ENCODE peak calls at places on chromosome 12, in seven cellular contexts. One of them, this sample, is unnamed.

GRCh38 chr12:44405267-44405666 is 470.8 kb downstream of the NELL2 start:
- DNase-seq in mesendoderm: peak; percentile 36
- DNase-seq in CD8-positive, alpha-beta T cell: no peak
- DNase-seq in IMR-90: no peak
- DNase-seq in heart right ventricle: no peak
- DNase-seq in fibroblast of lung: no peak
- DNase-seq in adipocyte: no peak
- DNase-seq in this sample: peak; percentile 14

GRCh38 chr12:108734200-108734906 is 3.0 kb upstream of the CORO1C start:
- DNase-seq in mesendoderm: peak; percentile 37
- DNase-seq in CD8-positive, alpha-beta T cell: no peak
- DNase-seq in IMR-90: peak; percentile 97
- DNase-seq in heart right ventricle: no peak
- DNase-seq in fibroblast of lung: peak; percentile 86
- DNase-seq in adipocyte: peak; percentile 79
- DNase-seq in this sample: no peak

GRCh38 chr12:32134144-32134888 is 27.7 kb downstream of the BICD1 start:
- DNase-seq in mesendoderm: no peak
- DNase-seq in CD8-positive, alpha-beta T cell: peak; percentile 56
- DNase-seq in IMR-90: peak; percentile 83
- DNase-seq in heart right ventricle: no peak
- DNase-seq in fibroblast of lung: peak; percentile 22
- DNase-seq in adipocyte: no peak
- DNase-seq in this sample: no peak

GRCh38 chr12:69099201-69099837 is 140.1 kb upstream of the CPSF6 start:
- DNase-seq in mesendoderm: peak; percentile 25
- DNase-seq in CD8-positive, alpha-beta T cell: no peak
- DNase-seq in IMR-90: no peak
- DNase-seq in heart right ventricle: no peak
- DNase-seq in fibroblast of lung: no peak
- DNase-seq in adipocyte: no peak
- DNase-seq in this sample: peak; percentile 26

GRCh38 chr12:53670308-53670707 is 5.6 kb downstream of the ATP5MC2 start:
- DNase-seq in mesendoderm: no peak
- DNase-seq in CD8-positive, alpha-beta T cell: no peak
- DNase-seq in IMR-90: no peak
- DNase-seq in heart right ventricle: no peak
- DNase-seq in fibroblast of lung: no peak
- DNase-seq in adipocyte: no peak
- DNase-seq in this sample: no peak

GRCh38 chr12:124675881-124676688 is 108.7 kb upstream of the NCOR2 start:
- DNase-seq in mesendoderm: no peak
- DNase-seq in CD8-positive, alpha-beta T cell: no peak
- DNase-seq in IMR-90: peak; percentile 71
- DNase-seq in heart right ventricle: no peak
- DNase-seq in fibroblast of lung: peak; percentile 63
- DNase-seq in adipocyte: peak; percentile 22
- DNase-seq in this sample: peak; percentile 61

GRCh38 chr12:101570022-101570421 is 24.7 kb upstream of the MYBPC1 start:
- DNase-seq in mesendoderm: peak; percentile 87
- DNase-seq in CD8-positive, alpha-beta T cell: no peak
- DNase-seq in IMR-90: peak; percentile 63
- DNase-seq in heart right ventricle: no peak
- DNase-seq in fibroblast of lung: peak; percentile 62
- DNase-seq in adipocyte: peak; percentile 68
- DNase-seq in this sample: no peak

GRCh38 chr12:15122349-15122748 is 98.9 kb downstream of the RERG start:
- DNase-seq in mesendoderm: no peak
- DNase-seq in CD8-positive, alpha-beta T cell: no peak
- DNase-seq in IMR-90: no peak
- DNase-seq in heart right ventricle: peak; percentile 30
- DNase-seq in fibroblast of lung: no peak
- DNase-seq in adipocyte: no peak
- DNase-seq in this sample: no peak

GRCh38 chr12:65930114-65930828 is 106.0 kb downstream of the HMGA2 start:
- DNase-seq in mesendoderm: no peak
- DNase-seq in CD8-positive, alpha-beta T cell: no peak
- DNase-seq in IMR-90: no peak
- DNase-seq in heart right ventricle: no peak
- DNase-seq in fibroblast of lung: no peak
- DNase-seq in adipocyte: no peak
- DNase-seq in this sample: no peak

GRCh38 chr12:65495233-65495632 is 216.8 kb downstream of the MSRB3 start:
- DNase-seq in mesendoderm: peak; percentile 78
- DNase-seq in CD8-positive, alpha-beta T cell: no peak
- DNase-seq in IMR-90: peak; percentile 88
- DNase-seq in heart right ventricle: no peak
- DNase-seq in fibroblast of lung: peak; percentile 38
- DNase-seq in adipocyte: peak; percentile 38
- DNase-seq in this sample: no peak

GRCh38 chr12:92331383-92331782 is 185.7 kb upstream of the BTG1 start:
- DNase-seq in mesendoderm: peak; percentile 13
- DNase-seq in CD8-positive, alpha-beta T cell: no peak
- DNase-seq in IMR-90: no peak
- DNase-seq in heart right ventricle: no peak
- DNase-seq in fibroblast of lung: no peak
- DNase-seq in adipocyte: no peak
- DNase-seq in this sample: no peak

GRCh38 chr12:6249580-6249979 is 49.4 kb downstream of the CD9 start:
- DNase-seq in mesendoderm: no peak
- DNase-seq in CD8-positive, alpha-beta T cell: no peak
- DNase-seq in IMR-90: no peak
- DNase-seq in heart right ventricle: no peak
- DNase-seq in fibroblast of lung: no peak
- DNase-seq in adipocyte: no peak
- DNase-seq in this sample: no peak

GRCh38 chr12:78248321-78248720 is 417.6 kb downstream of the NAV3 start:
- DNase-seq in mesendoderm: no peak
- DNase-seq in CD8-positive, alpha-beta T cell: no peak
- DNase-seq in IMR-90: no peak
- DNase-seq in heart right ventricle: no peak
- DNase-seq in fibroblast of lung: no peak
- DNase-seq in adipocyte: peak; percentile 57
- DNase-seq in this sample: no peak

GRCh38 chr12:52004042-52004648 is 2.6 kb upstream of the TAMALIN start:
- DNase-seq in mesendoderm: peak; percentile 83
- DNase-seq in CD8-positive, alpha-beta T cell: no peak
- DNase-seq in IMR-90: peak; percentile 55
- DNase-seq in heart right ventricle: peak; percentile 63
- DNase-seq in fibroblast of lung: peak; percentile 70
- DNase-seq in adipocyte: peak; percentile 79
- DNase-seq in this sample: peak; percentile 90

GRCh38 chr12:30286345-30286926 is 409.2 kb downstream of the IPO8 start:
- DNase-seq in mesendoderm: peak; percentile 55
- DNase-seq in CD8-positive, alpha-beta T cell: no peak
- DNase-seq in IMR-90: peak; percentile 42
- DNase-seq in heart right ventricle: no peak
- DNase-seq in fibroblast of lung: peak; percentile 68
- DNase-seq in adipocyte: peak; percentile 77
- DNase-seq in this sample: peak; percentile 36

GRCh38 chr12:65962921-65963883 is 138.9 kb downstream of the HMGA2 start:
- DNase-seq in mesendoderm: peak; percentile 74
- DNase-seq in CD8-positive, alpha-beta T cell: no peak
- DNase-seq in IMR-90: no peak
- DNase-seq in heart right ventricle: no peak
- DNase-seq in fibroblast of lung: no peak
- DNase-seq in adipocyte: no peak
- DNase-seq in this sample: peak; percentile 30

GRCh38 chr12:43277630-43278267 is 274.3 kb downstream of the ADAMTS20 start:
- DNase-seq in mesendoderm: peak; percentile 42
- DNase-seq in CD8-positive, alpha-beta T cell: no peak
- DNase-seq in IMR-90: peak; percentile 84
- DNase-seq in heart right ventricle: no peak
- DNase-seq in fibroblast of lung: peak; percentile 40
- DNase-seq in adipocyte: peak; percentile 32
- DNase-seq in this sample: no peak

DNA sequence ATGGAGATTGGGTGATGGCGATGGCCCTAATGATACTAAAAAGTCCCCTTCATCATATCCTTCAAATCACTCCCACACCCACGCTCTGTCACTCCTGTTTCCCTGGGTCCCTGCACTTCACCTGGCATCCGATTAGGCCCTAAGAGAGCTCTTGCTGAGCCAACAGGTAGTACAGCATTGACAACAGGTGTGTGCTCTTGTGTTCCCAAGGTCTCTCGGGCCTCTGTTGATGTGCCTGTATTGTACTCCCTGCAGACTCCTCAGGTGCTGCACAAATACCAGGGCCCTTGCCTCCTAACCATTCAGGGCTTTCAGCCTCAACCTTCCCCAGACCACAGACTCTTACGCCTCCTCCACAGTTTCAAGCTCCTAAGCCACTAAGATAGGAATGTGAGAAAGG is 25.8 kb upstream of the VDR start:
- DNase-seq in mesendoderm: no peak
- DNase-seq in CD8-positive, alpha-beta T cell: no peak
- DNase-seq in IMR-90: no peak
- DNase-seq in heart right ventricle: no peak
- DNase-seq in fibroblast of lung: no peak
- DNase-seq in adipocyte: no peak
- DNase-seq in this sample: no peak
- H3K27me3 ChIP-seq in mesendoderm: peaks cover 3% of the 10 kb centered on the region
- H3K27me3 ChIP-seq in CD8-positive, alpha-beta T cell: no peaks in the 10 kb centered on the region
- H3K27me3 ChIP-seq in IMR-90: peaks cover 57% of the 10 kb centered on the region
- H3K27me3 ChIP-seq in heart right ventricle: no peaks in the 10 kb centered on the region
- H3K27me3 ChIP-seq in fibroblast of lung: peaks cover 41% of the 10 kb centered on the region
- H3K27me3 ChIP-seq in adipocyte: peaks cover 44% of the 10 kb centered on the region
- H3K27me3 ChIP-seq in this sample: peaks cover 2% of the 10 kb centered on the region

GRCh38 chr12:25552681-25553080 is 402 bp downstream of the LMNTD1 start:
- DNase-seq in mesendoderm: no peak
- DNase-seq in CD8-positive, alpha-beta T cell: no peak
- DNase-seq in IMR-90: peak; percentile 90
- DNase-seq in heart right ventricle: no peak
- DNase-seq in fibroblast of lung: no peak
- DNase-seq in adipocyte: peak; percentile 70
- DNase-seq in this sample: no peak

GRCh38 chr12:25556136-25556535 is 3.1 kb upstream of the LMNTD1 start:
- DNase-seq in mesendoderm: no peak
- DNase-seq in CD8-positive, alpha-beta T cell: no peak
- DNase-seq in IMR-90: no peak
- DNase-seq in heart right ventricle: no peak
- DNase-seq in fibroblast of lung: no peak
- DNase-seq in adipocyte: no peak
- DNase-seq in this sample: no peak

GRCh38 chr12:25557830-25558436 is 4.8 kb upstream of the LMNTD1 start:
- DNase-seq in mesendoderm: peak; percentile 54
- DNase-seq in CD8-positive, alpha-beta T cell: no peak
- DNase-seq in IMR-90: peak; percentile 43
- DNase-seq in heart right ventricle: no peak
- DNase-seq in fibroblast of lung: peak; percentile 73
- DNase-seq in adipocyte: peak; percentile 85
- DNase-seq in this sample: peak; percentile 19

GRCh38 chr12:25553083-25553482 is at the start of gene LMNTD1:
- DNase-seq in mesendoderm: no peak
- DNase-seq in CD8-positive, alpha-beta T cell: no peak
- DNase-seq in IMR-90: peak; percentile 89
- DNase-seq in heart right ventricle: no peak
- DNase-seq in fibroblast of lung: peak; percentile 70
- DNase-seq in adipocyte: peak; percentile 74
- DNase-seq in this sample: no peak

GRCh38 chr12:25558566-25558965 is 5.5 kb upstream of the LMNTD1 start:
- DNase-seq in mesendoderm: no peak
- DNase-seq in CD8-positive, alpha-beta T cell: no peak
- DNase-seq in IMR-90: peak; percentile 51
- DNase-seq in heart right ventricle: no peak
- DNase-seq in fibroblast of lung: no peak
- DNase-seq in adipocyte: no peak
- DNase-seq in this sample: no peak
- H3K36me3 ChIP-seq in mesendoderm: no peaks in the 10 kb centered on the region
- H3K36me3 ChIP-seq in CD8-positive, alpha-beta T cell: no peaks in the 10 kb centered on the region
- H3K36me3 ChIP-seq in IMR-90: no peaks in the 10 kb centered on the region
- H3K36me3 ChIP-seq in heart right ventricle: no peaks in the 10 kb centered on the region
- H3K36me3 ChIP-seq in fibroblast of lung: no peaks in the 10 kb centered on the region
- H3K36me3 ChIP-seq in adipocyte: no peaks in the 10 kb centered on the region
- H3K36me3 ChIP-seq in this sample: no peaks in the 10 kb centered on the region

DNA sequence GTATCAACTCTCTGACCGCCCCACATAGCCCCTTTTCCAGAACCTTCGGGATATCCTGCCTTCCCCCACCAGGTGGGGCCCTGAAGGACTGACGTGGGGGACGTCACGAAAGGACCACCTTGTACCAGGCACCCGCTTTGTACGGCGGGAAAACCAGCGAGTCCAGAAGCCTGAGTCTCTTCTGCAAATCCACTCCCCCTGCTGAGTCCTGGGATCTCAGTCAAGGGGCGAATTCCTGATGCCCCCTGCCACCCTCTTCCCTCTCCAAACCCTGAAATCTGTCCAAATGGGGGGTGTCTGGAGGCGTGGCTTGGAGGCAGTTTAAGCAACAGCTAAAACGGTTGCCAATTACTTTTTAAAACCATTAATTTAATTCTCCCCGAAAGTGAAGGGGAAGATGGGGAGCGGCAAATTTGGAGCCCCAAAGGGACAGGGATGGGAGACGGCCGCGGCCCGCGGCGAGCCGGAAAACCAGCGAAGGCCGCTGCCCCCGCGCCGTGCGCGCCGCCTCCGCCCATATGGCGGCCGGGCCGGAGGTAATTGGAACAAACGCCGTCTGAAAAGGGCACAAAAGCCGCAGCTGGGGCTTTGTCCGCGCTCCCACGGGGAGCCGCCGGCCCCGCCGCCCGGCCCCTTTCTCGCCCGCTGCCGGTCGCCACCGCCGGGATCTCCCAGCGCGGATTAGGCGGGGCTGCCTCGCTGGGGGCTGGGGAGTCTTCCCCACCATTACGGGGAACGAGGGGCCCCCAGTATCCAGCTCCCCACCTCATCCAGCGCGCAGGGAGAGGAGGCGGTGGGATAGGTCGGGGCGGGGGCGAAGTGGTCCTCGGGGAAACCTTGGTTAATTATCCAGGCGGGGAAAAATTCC is 6.6 kb downstream of the LHX5 start:
- DNase-seq in mesendoderm: no peak
- DNase-seq in CD8-positive, alpha-beta T cell: no peak
- DNase-seq in IMR-90: no peak
- DNase-seq in heart right ventricle: no peak
- DNase-seq in fibroblast of lung: no peak
- DNase-seq in adipocyte: no peak
- DNase-seq in this sample: peak; percentile 69
- H3K27me3 ChIP-seq in mesendoderm: peaks cover 72% of the 10 kb centered on the region
- H3K27me3 ChIP-seq in CD8-positive, alpha-beta T cell: peaks cover 37% of the 10 kb centered on the region
- H3K27me3 ChIP-seq in IMR-90: peaks cover 84% of the 10 kb centered on the region
- H3K27me3 ChIP-seq in heart right ventricle: peaks cover 58% of the 10 kb centered on the region
- H3K27me3 ChIP-seq in fibroblast of lung: peaks cover 63% of the 10 kb centered on the region
- H3K27me3 ChIP-seq in adipocyte: peaks cover 73% of the 10 kb centered on the region
- H3K27me3 ChIP-seq in this sample: peaks cover 83% of the 10 kb centered on the region

DNA sequence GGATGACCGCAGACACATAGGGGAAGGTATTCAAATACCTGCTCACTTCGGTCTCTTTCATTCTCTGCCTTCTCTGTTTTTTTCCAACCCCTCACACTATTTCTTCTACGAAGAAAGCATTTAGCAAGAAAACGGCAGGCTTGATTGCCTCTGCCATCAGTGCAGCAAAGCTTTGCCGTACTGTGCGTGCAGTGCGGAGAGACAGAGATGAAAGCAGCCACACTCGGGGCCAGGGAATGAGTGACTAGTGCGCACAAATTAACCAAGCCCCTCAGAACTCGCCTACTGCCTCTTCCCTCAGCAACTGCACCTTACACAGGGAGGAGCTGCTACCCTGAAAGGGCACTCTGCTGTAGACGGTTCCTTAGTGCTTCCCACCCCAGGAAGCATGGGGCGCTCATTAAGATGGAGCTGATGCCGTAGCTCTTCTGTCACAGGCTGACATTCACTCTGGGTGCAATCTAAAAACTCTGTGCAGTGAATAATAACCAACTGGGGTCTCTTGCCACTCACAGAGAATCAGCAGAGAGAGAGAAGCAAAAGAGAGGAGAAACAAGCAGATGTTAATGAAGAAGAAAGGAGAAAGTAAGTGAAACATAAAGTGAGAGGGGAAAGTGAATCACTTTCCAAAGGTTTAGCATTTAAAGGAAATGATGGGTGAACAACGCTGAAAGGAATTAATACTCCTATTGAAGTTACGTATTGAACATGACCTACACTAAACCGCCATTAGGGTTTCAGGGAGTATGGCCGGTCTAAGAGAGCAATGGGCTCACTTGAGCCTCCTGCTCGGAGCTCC is 69.4 kb downstream of the GRIN2B start:
- DNase-seq in mesendoderm: no peak
- DNase-seq in CD8-positive, alpha-beta T cell: no peak
- DNase-seq in IMR-90: no peak
- DNase-seq in heart right ventricle: no peak
- DNase-seq in fibroblast of lung: no peak
- DNase-seq in adipocyte: no peak
- DNase-seq in this sample: no peak
- H3K36me3 ChIP-seq in mesendoderm: no peaks in the 10 kb centered on the region
- H3K36me3 ChIP-seq in CD8-positive, alpha-beta T cell: no peaks in the 10 kb centered on the region
- H3K36me3 ChIP-seq in IMR-90: no peaks in the 10 kb centered on the region
- H3K36me3 ChIP-seq in heart right ventricle: no peaks in the 10 kb centered on the region
- H3K36me3 ChIP-seq in fibroblast of lung: no peaks in the 10 kb centered on the region
- H3K36me3 ChIP-seq in adipocyte: no peaks in the 10 kb centered on the region
- H3K36me3 ChIP-seq in this sample: no peaks in the 10 kb centered on the region

This sample was measured in H7.